ENCODE peak calls at places on chromosomes 3 and 15, in seven cellular contexts. One of them, this sample, is unnamed.
A peak's percentile ranks its signal among the peaks of the same experiment; 100 is the strongest.

GRCh38 chr3:136919799-136920580 is 37.8 kb upstream of the IL20RB start:
- DNase-seq in glutamatergic neuron: no peak
- DNase-seq in NCI-H1694 treated with DMSO at 0.1 percent for 48 hours: no peak
- DNase-seq in HTR-8/SVneo: no peak
- DNase-seq in occipital lobe: no peak
- DNase-seq in GM23248: no peak
- DNase-seq in pancreas: no peak
- DNase-seq in this sample: no peak

GRCh38 chr3:133753779-133754164 is 7.6 kb downstream of the TF start:
- DNase-seq in pancreas: no peak
- DNase-seq in NCI-H1694 treated with DMSO at 0.1 percent for 48 hours: no peak
- DNase-seq in occipital lobe: no peak
- DNase-seq in HTR-8/SVneo: no peak
- DNase-seq in GM23248: no peak
- DNase-seq in glutamatergic neuron: no peak
- DNase-seq in this sample: no peak

GRCh38 chr15:48059786-48060185 is 61.0 kb upstream of the SLC24A5 start:
- DNase-seq in GM23248: peak; percentile 3
- DNase-seq in occipital lobe: peak; percentile 5
- DNase-seq in glutamatergic neuron: no peak
- DNase-seq in pancreas: no peak
- DNase-seq in HTR-8/SVneo: no peak
- DNase-seq in NCI-H1694 treated with DMSO at 0.1 percent for 48 hours: no peak
- DNase-seq in this sample: no peak

GRCh38 chr15:57606816-57607215 is 15.1 kb downstream of the MYZAP start:
- DNase-seq in NCI-H1694 treated with DMSO at 0.1 percent for 48 hours: no peak
- DNase-seq in HTR-8/SVneo: no peak
- DNase-seq in occipital lobe: no peak
- DNase-seq in glutamatergic neuron: no peak
- DNase-seq in GM23248: no peak
- DNase-seq in pancreas: no peak
- DNase-seq in this sample: no peak

GRCh38 chr3:186281172-186281571 is 80.9 kb downstream of the DGKG start:
- DNase-seq in GM23248: peak; percentile 91
- DNase-seq in HTR-8/SVneo: no peak
- DNase-seq in pancreas: no peak
- DNase-seq in glutamatergic neuron: no peak
- DNase-seq in occipital lobe: no peak
- DNase-seq in NCI-H1694 treated with DMSO at 0.1 percent for 48 hours: no peak
- DNase-seq in this sample: no peak

GRCh38 chr3:145807990-145808389 is 353.0 kb downstream of the PLOD2 start:
- DNase-seq in HTR-8/SVneo: no peak
- DNase-seq in GM23248: peak; percentile 6
- DNase-seq in occipital lobe: no peak
- DNase-seq in glutamatergic neuron: no peak
- DNase-seq in NCI-H1694 treated with DMSO at 0.1 percent for 48 hours: no peak
- DNase-seq in pancreas: no peak
- DNase-seq in this sample: peak; percentile 13

GRCh38 chr3:42732829-42733459 is 30.3 kb upstream of the HHATL start:
- DNase-seq in GM23248: no peak
- DNase-seq in NCI-H1694 treated with DMSO at 0.1 percent for 48 hours: no peak
- DNase-seq in HTR-8/SVneo: no peak
- DNase-seq in glutamatergic neuron: no peak
- DNase-seq in pancreas: no peak
- DNase-seq in occipital lobe: no peak
- DNase-seq in this sample: no peak

GRCh38 chr3:152352559-152352958 is 83.8 kb downstream of the MBNL1 start:
- DNase-seq in HTR-8/SVneo: no peak
- DNase-seq in NCI-H1694 treated with DMSO at 0.1 percent for 48 hours: no peak
- DNase-seq in glutamatergic neuron: no peak
- DNase-seq in GM23248: peak; percentile 69
- DNase-seq in pancreas: no peak
- DNase-seq in occipital lobe: no peak
- DNase-seq in this sample: no peak

GRCh38 chr15:99257107-99257750 is 5.9 kb downstream of the LRRC28 start:
- DNase-seq in occipital lobe: no peak
- DNase-seq in glutamatergic neuron: no peak
- DNase-seq in GM23248: no peak
- DNase-seq in HTR-8/SVneo: no peak
- DNase-seq in NCI-H1694 treated with DMSO at 0.1 percent for 48 hours: no peak
- DNase-seq in pancreas: no peak
- DNase-seq in this sample: no peak

GRCh38 chr3:130405956-130406355 is 60.5 kb downstream of the COL6A5 start:
- DNase-seq in pancreas: no peak
- DNase-seq in GM23248: no peak
- DNase-seq in NCI-H1694 treated with DMSO at 0.1 percent for 48 hours: no peak
- DNase-seq in HTR-8/SVneo: no peak
- DNase-seq in occipital lobe: no peak
- DNase-seq in glutamatergic neuron: no peak
- DNase-seq in this sample: no peak

GRCh38 chr3:31382856-31383255 is 149.9 kb upstream of the STT3B start:
- DNase-seq in HTR-8/SVneo: no peak
- DNase-seq in NCI-H1694 treated with DMSO at 0.1 percent for 48 hours: no peak
- DNase-seq in glutamatergic neuron: no peak
- DNase-seq in pancreas: no peak
- DNase-seq in GM23248: no peak
- DNase-seq in occipital lobe: no peak
- DNase-seq in this sample: no peak

GRCh38 chr3:18489939-18490338 is 64.8 kb upstream of the SATB1 start:
- DNase-seq in pancreas: no peak
- DNase-seq in NCI-H1694 treated with DMSO at 0.1 percent for 48 hours: no peak
- DNase-seq in GM23248: no peak
- DNase-seq in occipital lobe: no peak
- DNase-seq in HTR-8/SVneo: no peak
- DNase-seq in glutamatergic neuron: no peak
- DNase-seq in this sample: no peak

GRCh38 chr3:63687569-63688233 is 35.2 kb downstream of the SNTN start:
- DNase-seq in HTR-8/SVneo: no peak
- DNase-seq in GM23248: peak; percentile 27
- DNase-seq in occipital lobe: no peak
- DNase-seq in glutamatergic neuron: no peak
- DNase-seq in NCI-H1694 treated with DMSO at 0.1 percent for 48 hours: no peak
- DNase-seq in pancreas: no peak
- DNase-seq in this sample: no peak

GRCh38 chr3:157388051-157388450 is 48.6 kb upstream of the PTX3 start:
- DNase-seq in pancreas: no peak
- DNase-seq in NCI-H1694 treated with DMSO at 0.1 percent for 48 hours: no peak
- DNase-seq in occipital lobe: no peak
- DNase-seq in GM23248: peak; percentile 47
- DNase-seq in glutamatergic neuron: no peak
- DNase-seq in HTR-8/SVneo: no peak
- DNase-seq in this sample: no peak

GRCh38 chr15:89217031-89217430 is 4.3 kb downstream of the RLBP1 start:
- DNase-seq in pancreas: no peak
- DNase-seq in glutamatergic neuron: no peak
- DNase-seq in HTR-8/SVneo: no peak
- DNase-seq in GM23248: no peak
- DNase-seq in NCI-H1694 treated with DMSO at 0.1 percent for 48 hours: no peak
- DNase-seq in occipital lobe: no peak
- DNase-seq in this sample: no peak

GRCh38 chr3:125332504-125332903 is 42.6 kb downstream of the ZNF148 start:
- DNase-seq in HTR-8/SVneo: no peak
- DNase-seq in GM23248: no peak
- DNase-seq in NCI-H1694 treated with DMSO at 0.1 percent for 48 hours: no peak
- DNase-seq in glutamatergic neuron: no peak
- DNase-seq in pancreas: no peak
- DNase-seq in occipital lobe: no peak
- DNase-seq in this sample: no peak

GRCh38 chr3:129596194-129597086 is 10.0 kb downstream of the PLXND1 start:
- DNase-seq in glutamatergic neuron: peak; percentile 80
- DNase-seq in GM23248: peak; percentile 95
- DNase-seq in HTR-8/SVneo: no peak
- DNase-seq in NCI-H1694 treated with DMSO at 0.1 percent for 48 hours: peak; percentile 32
- DNase-seq in pancreas: no peak
- DNase-seq in occipital lobe: peak; percentile 83
- DNase-seq in this sample: no peak

GRCh38 chr3:168034152-168034928 is 61.4 kb downstream of the GOLIM4 start:
- DNase-seq in glutamatergic neuron: no peak
- DNase-seq in occipital lobe: no peak
- DNase-seq in GM23248: peak; percentile 89
- DNase-seq in HTR-8/SVneo: no peak
- DNase-seq in NCI-H1694 treated with DMSO at 0.1 percent for 48 hours: no peak
- DNase-seq in pancreas: no peak
- DNase-seq in this sample: no peak

GRCh38 chr3:14845826-14846225 is 27.1 kb downstream of the FGD5 start:
- DNase-seq in HTR-8/SVneo: no peak
- DNase-seq in pancreas: no peak
- DNase-seq in occipital lobe: no peak
- DNase-seq in NCI-H1694 treated with DMSO at 0.1 percent for 48 hours: no peak
- DNase-seq in GM23248: no peak
- DNase-seq in glutamatergic neuron: no peak
- DNase-seq in this sample: no peak

GRCh38 chr15:42107483-42107882 is 13.1 kb upstream of the PLA2G4D start:
- DNase-seq in GM23248: peak; percentile 13
- DNase-seq in NCI-H1694 treated with DMSO at 0.1 percent for 48 hours: peak; percentile 65
- DNase-seq in HTR-8/SVneo: no peak
- DNase-seq in pancreas: no peak
- DNase-seq in occipital lobe: peak; percentile 15
- DNase-seq in glutamatergic neuron: no peak
- DNase-seq in this sample: no peak

GRCh38 chr15:36472672-36473071 is 106.8 kb upstream of the CDIN1 start:
- DNase-seq in HTR-8/SVneo: no peak
- DNase-seq in pancreas: no peak
- DNase-seq in glutamatergic neuron: no peak
- DNase-seq in occipital lobe: no peak
- DNase-seq in NCI-H1694 treated with DMSO at 0.1 percent for 48 hours: no peak
- DNase-seq in GM23248: no peak
- DNase-seq in this sample: no peak

GRCh38 chr3:58188921-58189451 is 21.8 kb downstream of the DNASE1L3 start:
- DNase-seq in NCI-H1694 treated with DMSO at 0.1 percent for 48 hours: no peak
- DNase-seq in HTR-8/SVneo: no peak
- DNase-seq in GM23248: no peak
- DNase-seq in pancreas: no peak
- DNase-seq in occipital lobe: no peak
- DNase-seq in glutamatergic neuron: no peak
- DNase-seq in this sample: no peak

GRCh38 chr15:81887913-81888312 is 157.9 kb downstream of the MEX3B start:
- DNase-seq in pancreas: no peak
- DNase-seq in NCI-H1694 treated with DMSO at 0.1 percent for 48 hours: no peak
- DNase-seq in occipital lobe: no peak
- DNase-seq in glutamatergic neuron: no peak
- DNase-seq in GM23248: peak; percentile 84
- DNase-seq in HTR-8/SVneo: peak; percentile 13
- DNase-seq in this sample: no peak

GRCh38 chr15:58221591-58222241 is 83.5 kb downstream of the AQP9 start:
- DNase-seq in HTR-8/SVneo: peak; percentile 45
- DNase-seq in NCI-H1694 treated with DMSO at 0.1 percent for 48 hours: no peak
- DNase-seq in occipital lobe: no peak
- DNase-seq in pancreas: no peak
- DNase-seq in glutamatergic neuron: peak; percentile 34
- DNase-seq in GM23248: peak; percentile 56
- DNase-seq in this sample: peak; percentile 48

GRCh38 chr15:71089801-71090200 is 25.5 kb upstream of the THSD4 start:
- DNase-seq in NCI-H1694 treated with DMSO at 0.1 percent for 48 hours: no peak
- DNase-seq in occipital lobe: no peak
- DNase-seq in GM23248: no peak
- DNase-seq in pancreas: no peak
- DNase-seq in glutamatergic neuron: no peak
- DNase-seq in HTR-8/SVneo: no peak
- DNase-seq in this sample: no peak

GRCh38 chr3:102530443-102531195 is 95.8 kb downstream of the ZPLD1 start:
- DNase-seq in occipital lobe: no peak
- DNase-seq in GM23248: peak; percentile 40
- DNase-seq in pancreas: no peak
- DNase-seq in glutamatergic neuron: no peak
- DNase-seq in HTR-8/SVneo: peak; percentile 19
- DNase-seq in NCI-H1694 treated with DMSO at 0.1 percent for 48 hours: no peak
- DNase-seq in this sample: no peak

GRCh38 chr3:24367681-24368264 is 126.9 kb downstream of the THRB start:
- DNase-seq in occipital lobe: no peak
- DNase-seq in NCI-H1694 treated with DMSO at 0.1 percent for 48 hours: no peak
- DNase-seq in GM23248: no peak
- DNase-seq in glutamatergic neuron: no peak
- DNase-seq in HTR-8/SVneo: no peak
- DNase-seq in pancreas: no peak
- DNase-seq in this sample: no peak

GRCh38 chr3:177602601-177603136 is 405.4 kb upstream of the TBL1XR1 start:
- DNase-seq in HTR-8/SVneo: no peak
- DNase-seq in glutamatergic neuron: no peak
- DNase-seq in NCI-H1694 treated with DMSO at 0.1 percent for 48 hours: peak; percentile 75
- DNase-seq in occipital lobe: no peak
- DNase-seq in pancreas: no peak
- DNase-seq in GM23248: peak; percentile 32
- DNase-seq in this sample: no peak

GRCh38 chr3:52248165-52248541 is 2.6 kb downstream of the PPM1M start:
- DNase-seq in GM23248: no peak
- DNase-seq in NCI-H1694 treated with DMSO at 0.1 percent for 48 hours: no peak
- DNase-seq in occipital lobe: no peak
- DNase-seq in HTR-8/SVneo: no peak
- DNase-seq in glutamatergic neuron: no peak
- DNase-seq in pancreas: no peak
- DNase-seq in this sample: no peak

GRCh38 chr3:119428538-119428937 is 34.9 kb downstream of the TMEM39A start:
- DNase-seq in pancreas: no peak
- DNase-seq in GM23248: no peak
- DNase-seq in occipital lobe: no peak
- DNase-seq in NCI-H1694 treated with DMSO at 0.1 percent for 48 hours: no peak
- DNase-seq in HTR-8/SVneo: no peak
- DNase-seq in glutamatergic neuron: no peak
- DNase-seq in this sample: peak; percentile 39

GRCh38 chr3:64919934-64920333 is 232.1 kb upstream of the ADAMTS9 start:
- DNase-seq in glutamatergic neuron: no peak
- DNase-seq in GM23248: no peak
- DNase-seq in NCI-H1694 treated with DMSO at 0.1 percent for 48 hours: no peak
- DNase-seq in occipital lobe: no peak
- DNase-seq in HTR-8/SVneo: no peak
- DNase-seq in pancreas: no peak
- DNase-seq in this sample: no peak

GRCh38 chr15:34001536-34001935 is 33.2 kb downstream of the CHRM5 start:
- DNase-seq in occipital lobe: no peak
- DNase-seq in NCI-H1694 treated with DMSO at 0.1 percent for 48 hours: no peak
- DNase-seq in HTR-8/SVneo: no peak
- DNase-seq in GM23248: peak; percentile 35
- DNase-seq in pancreas: no peak
- DNase-seq in glutamatergic neuron: no peak
- DNase-seq in this sample: no peak

GRCh38 chr3:48194446-48195071 is 6.3 kb upstream of the CDC25A start:
- DNase-seq in glutamatergic neuron: peak; percentile 74
- DNase-seq in GM23248: peak; percentile 76
- DNase-seq in pancreas: peak; percentile 52
- DNase-seq in NCI-H1694 treated with DMSO at 0.1 percent for 48 hours: peak; percentile 18
- DNase-seq in occipital lobe: no peak
- DNase-seq in HTR-8/SVneo: peak; percentile 81
- DNase-seq in this sample: peak; percentile 86

GRCh38 chr3:57952208-57952631 is 56.0 kb upstream of the FLNB start:
- DNase-seq in GM23248: peak; percentile 91
- DNase-seq in glutamatergic neuron: peak; percentile 35
- DNase-seq in occipital lobe: no peak
- DNase-seq in NCI-H1694 treated with DMSO at 0.1 percent for 48 hours: no peak
- DNase-seq in pancreas: peak; percentile 10
- DNase-seq in HTR-8/SVneo: peak; percentile 72
- DNase-seq in this sample: peak; percentile 50

GRCh38 chr15:64013179-64014043 is 32.9 kb downstream of the DAPK2 start:
- DNase-seq in pancreas: no peak
- DNase-seq in occipital lobe: no peak
- DNase-seq in HTR-8/SVneo: no peak
- DNase-seq in glutamatergic neuron: no peak
- DNase-seq in NCI-H1694 treated with DMSO at 0.1 percent for 48 hours: no peak
- DNase-seq in GM23248: peak; percentile 59
- DNase-seq in this sample: no peak

GRCh38 chr15:31277335-31278055 is 49.1 kb upstream of the KLF13 start:
- DNase-seq in glutamatergic neuron: no peak
- DNase-seq in GM23248: no peak
- DNase-seq in occipital lobe: no peak
- DNase-seq in HTR-8/SVneo: no peak
- DNase-seq in pancreas: peak; percentile 16
- DNase-seq in NCI-H1694 treated with DMSO at 0.1 percent for 48 hours: no peak
- DNase-seq in this sample: peak; percentile 1